ENCODE peak calls at places on chromosomes 12 and 14, in eight cellular contexts. One of them, this sample, is unnamed.

GRCh38 chr14:91911474-91912032 is 35.9 kb downstream of the FBLN5 start:
- DNase-seq in adipocyte: peak
- DNase-seq in GF-D8: no peak
- DNase-seq in neuronal stem cell: peak
- DNase-seq in 8988T: peak
- DNase-seq in NCI-H2081: peak
- DNase-seq in mucosa of descending colon: no peak
- DNase-seq in GM03348: peak
- DNase-seq in this sample: peak

GRCh38 chr14:50333010-50333409 is 20.9 kb downstream of the DMAC2L start:
- DNase-seq in adipocyte: peak
- DNase-seq in GF-D8: no peak
- DNase-seq in neuronal stem cell: no peak
- DNase-seq in 8988T: no peak
- DNase-seq in NCI-H2081: no peak
- DNase-seq in mucosa of descending colon: no peak
- DNase-seq in GM03348: peak
- DNase-seq in this sample: no peak

GRCh38 chr12:106987846-106988245 is 900 bp upstream of the MTERF2 start:
- DNase-seq in adipocyte: no peak
- DNase-seq in GF-D8: no peak
- DNase-seq in neuronal stem cell: no peak
- DNase-seq in 8988T: no peak
- DNase-seq in NCI-H2081: peak
- DNase-seq in mucosa of descending colon: no peak
- DNase-seq in GM03348: no peak
- DNase-seq in this sample: no peak

GRCh38 chr12:30564394-30564793 is 131.3 kb downstream of the IPO8 start:
- DNase-seq in adipocyte: no peak
- DNase-seq in GF-D8: no peak
- DNase-seq in neuronal stem cell: no peak
- DNase-seq in 8988T: no peak
- DNase-seq in NCI-H2081: no peak
- DNase-seq in mucosa of descending colon: no peak
- DNase-seq in GM03348: no peak
- DNase-seq in this sample: no peak

GRCh38 chr12:116244001-116244400 is 33.5 kb downstream of the MED13L start:
- DNase-seq in adipocyte: peak
- DNase-seq in GF-D8: no peak
- DNase-seq in neuronal stem cell: no peak
- DNase-seq in 8988T: no peak
- DNase-seq in NCI-H2081: no peak
- DNase-seq in mucosa of descending colon: no peak
- DNase-seq in GM03348: no peak
- DNase-seq in this sample: no peak

GRCh38 chr14:77615231-77616132 is 955 bp downstream of the SPTLC2 start:
- DNase-seq in adipocyte: peak
- DNase-seq in GF-D8: no peak
- DNase-seq in neuronal stem cell: peak
- DNase-seq in 8988T: no peak
- DNase-seq in NCI-H2081: peak
- DNase-seq in mucosa of descending colon: peak
- DNase-seq in GM03348: no peak
- DNase-seq in this sample: no peak

GRCh38 chr14:21748869-21749303 is 75.3 kb upstream of the OR4E1 start:
- DNase-seq in adipocyte: peak
- DNase-seq in GF-D8: peak
- DNase-seq in neuronal stem cell: peak
- DNase-seq in 8988T: no peak
- DNase-seq in NCI-H2081: peak
- DNase-seq in mucosa of descending colon: peak
- DNase-seq in GM03348: peak
- DNase-seq in this sample: peak

GRCh38 chr12:52350786-52351185 is 16.5 kb downstream of the KRT85 start:
- DNase-seq in adipocyte: no peak
- DNase-seq in GF-D8: no peak
- DNase-seq in neuronal stem cell: no peak
- DNase-seq in 8988T: no peak
- DNase-seq in NCI-H2081: no peak
- DNase-seq in mucosa of descending colon: no peak
- DNase-seq in GM03348: no peak
- DNase-seq in this sample: no peak

GRCh38 chr12:96108321-96108720 is 72.9 kb upstream of the LTA4H start:
- DNase-seq in adipocyte: no peak
- DNase-seq in GF-D8: peak
- DNase-seq in neuronal stem cell: no peak
- DNase-seq in 8988T: no peak
- DNase-seq in NCI-H2081: no peak
- DNase-seq in mucosa of descending colon: peak
- DNase-seq in GM03348: no peak
- DNase-seq in this sample: no peak

GRCh38 chr14:65333926-65334687 is 78.4 kb upstream of the FUT8 start:
- DNase-seq in adipocyte: peak
- DNase-seq in GF-D8: no peak
- DNase-seq in neuronal stem cell: no peak
- DNase-seq in 8988T: no peak
- DNase-seq in NCI-H2081: no peak
- DNase-seq in mucosa of descending colon: peak
- DNase-seq in GM03348: peak
- DNase-seq in this sample: no peak

GRCh38 chr12:13197526-13198141 is 1.1 kb downstream of the EMP1 start:
- DNase-seq in adipocyte: peak
- DNase-seq in GF-D8: no peak
- DNase-seq in neuronal stem cell: no peak
- DNase-seq in 8988T: no peak
- DNase-seq in NCI-H2081: no peak
- DNase-seq in mucosa of descending colon: no peak
- DNase-seq in GM03348: peak
- DNase-seq in this sample: no peak

GRCh38 chr12:119072463-119072862 is 91.1 kb downstream of the SRRM4 start:
- DNase-seq in adipocyte: no peak
- DNase-seq in GF-D8: no peak
- DNase-seq in neuronal stem cell: no peak
- DNase-seq in 8988T: no peak
- DNase-seq in NCI-H2081: no peak
- DNase-seq in mucosa of descending colon: no peak
- DNase-seq in GM03348: no peak
- DNase-seq in this sample: no peak

GRCh38 chr14:80059041-80059440 is 152.3 kb downstream of the DIO2 start:
- DNase-seq in adipocyte: peak
- DNase-seq in GF-D8: no peak
- DNase-seq in neuronal stem cell: no peak
- DNase-seq in 8988T: no peak
- DNase-seq in NCI-H2081: no peak
- DNase-seq in mucosa of descending colon: no peak
- DNase-seq in GM03348: no peak
- DNase-seq in this sample: no peak

GRCh38 chr14:57502581-57503254 is 9.1 kb upstream of the CCDC198 start:
- DNase-seq in adipocyte: no peak
- DNase-seq in GF-D8: no peak
- DNase-seq in neuronal stem cell: no peak
- DNase-seq in 8988T: no peak
- DNase-seq in NCI-H2081: no peak
- DNase-seq in mucosa of descending colon: no peak
- DNase-seq in GM03348: no peak
- DNase-seq in this sample: no peak

GRCh38 chr14:20609215-20610001 is 18.2 kb upstream of the RNASE12 start:
- DNase-seq in adipocyte: peak
- DNase-seq in GF-D8: peak
- DNase-seq in neuronal stem cell: peak
- DNase-seq in 8988T: peak
- DNase-seq in NCI-H2081: peak
- DNase-seq in mucosa of descending colon: peak
- DNase-seq in GM03348: peak
- DNase-seq in this sample: no peak

GRCh38 chr12:12201274-12201758 is 65.5 kb downstream of the LRP6 start:
- DNase-seq in adipocyte: no peak
- DNase-seq in GF-D8: no peak
- DNase-seq in neuronal stem cell: no peak
- DNase-seq in 8988T: no peak
- DNase-seq in NCI-H2081: no peak
- DNase-seq in mucosa of descending colon: no peak
- DNase-seq in GM03348: no peak
- DNase-seq in this sample: no peak

GRCh38 chr14:88613552-88614010 is 50.7 kb downstream of the ZC3H14 start:
- DNase-seq in adipocyte: peak
- DNase-seq in GF-D8: peak
- DNase-seq in neuronal stem cell: no peak
- DNase-seq in 8988T: no peak
- DNase-seq in NCI-H2081: peak
- DNase-seq in mucosa of descending colon: no peak
- DNase-seq in GM03348: peak
- DNase-seq in this sample: no peak

GRCh38 chr12:131845121-131845520 is 16.9 kb downstream of the MMP17 start:
- DNase-seq in adipocyte: no peak
- DNase-seq in GF-D8: no peak
- DNase-seq in neuronal stem cell: no peak
- DNase-seq in 8988T: no peak
- DNase-seq in NCI-H2081: no peak
- DNase-seq in mucosa of descending colon: no peak
- DNase-seq in GM03348: no peak
- DNase-seq in this sample: no peak

GRCh38 chr14:91163316-91163715 is 49.4 kb downstream of the DGLUCY start:
- DNase-seq in adipocyte: no peak
- DNase-seq in GF-D8: no peak
- DNase-seq in neuronal stem cell: no peak
- DNase-seq in 8988T: no peak
- DNase-seq in NCI-H2081: peak
- DNase-seq in mucosa of descending colon: no peak
- DNase-seq in GM03348: no peak
- DNase-seq in this sample: no peak